ENCODE peak calls at places on chromosomes 11 and 22, in ten cellular contexts. V, W, A, H, Z, E, L, N, X and O are unnamed samples.

GRCh38 chr11:69563306-69563705 is 77.7 kb upstream of the CCND1 start:
- DNase-seq in W (no peak), V (no peak), L (no peak), X (no peak), E (no peak), A (no peak), N (no peak), H (no peak), Z (no peak), O (no peak)

GRCh38 chr22:31130873-31131272 is 8.1 kb downstream of the INPP5J start:
- DNase-seq in A (no peak), Z (peak; percentile 75), L (no peak), X (no peak), W (peak; percentile 67), E (no peak), N (no peak), V (no peak), H (no peak), O (no peak)

GRCh38 chr11:128871165-128871564 is 4.1 kb upstream of the KCNJ1 start:
- DNase-seq in W (no peak), A (no peak), E (no peak), H (no peak), N (no peak), X (no peak), Z (no peak), V (no peak), L (no peak), O (no peak)

GRCh38 chr11:80898910-80899309 is 1458.1 kb upstream of the TENM4 start:
- DNase-seq in X (no peak), N (no peak), E (no peak), A (no peak), W (no peak), V (no peak), L (no peak), H (no peak), Z (no peak), O (no peak)

GRCh38 chr11:113856966-113857759 is 18.2 kb downstream of the USP28 start:
- DNase-seq in X (no peak), L (no peak), V (no peak), A (no peak), W (no peak), E (no peak), N (no peak), Z (no peak), H (no peak), O (no peak)

GRCh38 chr22:32625985-32626384 is 151.4 kb downstream of the FBXO7 start:
- DNase-seq in W (peak; percentile 37), N (peak; percentile 74), E (no peak), V (no peak), A (no peak), L (peak; percentile 45), H (no peak), Z (no peak), X (no peak), O (no peak)

GRCh38 chr11:65186701-65187100 is 5.0 kb downstream of the CAPN1 start:
- DNase-seq in V (no peak), L (no peak), E (no peak), A (no peak), Z (no peak), N (no peak), H (no peak), X (no peak), W (no peak), O (no peak)

GRCh38 chr11:105612766-105613165 is 2.9 kb downstream of the GRIA4 start:
- DNase-seq in A (no peak), Z (no peak), E (no peak), H (no peak), L (no peak), N (no peak), X (no peak), V (no peak), W (no peak), O (no peak)

GRCh38 chr11:96112192-96113099 is 188.5 kb upstream of the MTMR2 start:
- DNase-seq in X (no peak), A (peak; percentile 50), V (peak; percentile 65), L (peak; percentile 60), H (no peak), W (no peak), E (no peak), N (peak; percentile 36), Z (no peak), O (no peak)

GRCh38 chr11:96116341-96116740 is 192.4 kb upstream of the MTMR2 start:
- DNase-seq in A (no peak), X (no peak), Z (no peak), W (no peak), H (no peak), L (no peak), E (no peak), N (no peak), V (no peak), O (no peak)

GRCh38 chr11:96113100-96113710 is 189.3 kb upstream of the MTMR2 start:
- DNase-seq in W (no peak), Z (no peak), E (no peak), X (no peak), V (peak; percentile 73), L (peak; percentile 84), N (peak; percentile 82), A (peak; percentile 84), H (no peak), O (no peak)

GRCh38 chr11:96111308-96111707 is 187.4 kb upstream of the MTMR2 start:
- DNase-seq in E (no peak), A (no peak), H (no peak), Z (no peak), V (no peak), W (no peak), X (no peak), N (no peak), L (no peak), O (no peak)

DNA sequence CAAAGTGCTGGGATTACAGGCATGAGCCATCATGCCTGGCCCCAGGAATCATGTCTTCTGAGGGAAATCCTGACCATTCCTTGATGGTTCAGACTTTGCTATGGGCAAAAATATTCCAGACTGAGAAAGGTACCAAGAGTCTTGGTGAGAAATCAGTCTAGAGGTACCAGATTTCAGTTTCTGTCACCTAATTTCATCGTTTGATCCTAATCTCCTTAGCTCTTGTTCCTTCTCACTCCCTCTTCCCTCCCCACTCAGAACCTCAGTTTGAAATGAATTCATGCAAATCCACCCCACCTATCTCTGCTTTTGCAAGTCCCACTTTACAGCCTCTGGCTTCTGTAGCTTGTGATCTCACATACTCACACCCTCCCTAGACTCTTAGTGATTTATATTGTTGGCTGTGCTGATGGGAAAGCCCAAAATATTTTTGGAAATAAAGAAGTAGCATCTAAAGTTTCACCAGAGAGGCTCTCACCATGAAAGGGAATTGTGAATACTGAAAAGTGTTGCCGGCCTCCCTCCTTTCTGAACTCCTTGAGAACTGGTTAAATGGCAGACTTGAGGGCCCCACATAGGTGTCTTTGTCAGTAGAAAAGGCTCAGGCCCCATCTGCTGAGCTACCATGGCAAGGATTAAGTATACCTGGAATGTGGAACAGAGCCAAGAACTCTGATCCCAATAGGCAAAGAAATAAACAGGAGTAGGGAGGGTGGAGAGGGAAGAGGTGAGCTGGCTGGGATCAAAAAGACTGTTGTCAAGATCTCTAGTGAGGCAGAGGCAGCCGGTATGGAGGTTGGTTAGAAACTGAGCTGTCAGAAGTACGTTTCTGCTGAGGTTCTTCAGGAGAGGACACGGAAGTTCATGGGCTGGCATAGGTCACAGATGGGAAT is 190.5 kb upstream of the MTMR2 start:
- DNase-seq in H (peak; percentile 40), E (no peak), W (no peak), L (no peak), N (no peak), V (no peak), A (no peak), X (no peak), Z (no peak), O (peak; percentile 53)
- H3K4me3 ChIP-seq in H (no peak overlapping the region), E (no peak overlapping the region), W (no peak overlapping the region), L (no peak overlapping the region), N (no peak overlapping the region), V (no peak overlapping the region), A (no peak overlapping the region), X (no peak overlapping the region), Z (no peak overlapping the region), O (no peak overlapping the region)

GRCh38 chr22:39559456-39560105 is 11.0 kb upstream of the CACNA1I start:
- DNase-seq in E (no peak), N (no peak), A (no peak), L (peak; percentile 50), X (no peak), W (no peak), H (no peak), Z (no peak), V (no peak), O (peak; percentile 64)

GRCh38 chr22:39556970-39557811 is 13.4 kb upstream of the CACNA1I start:
- DNase-seq in E (no peak), Z (no peak), H (no peak), L (peak; percentile 36), X (peak; percentile 16), A (no peak), V (peak; percentile 22), N (peak; percentile 18), W (no peak), O (peak; percentile 44)

GRCh38 chr22:39560127-39560526 is 10.4 kb upstream of the CACNA1I start:
- DNase-seq in W (no peak), V (no peak), X (no peak), L (peak; percentile 16), Z (no peak), N (no peak), A (no peak), H (no peak), E (no peak), O (no peak)

GRCh38 chr22:39558950-39559349 is 11.6 kb upstream of the CACNA1I start:
- DNase-seq in L (no peak), H (no peak), X (no peak), E (no peak), A (no peak), V (no peak), N (no peak), W (no peak), Z (no peak), O (no peak)

DNA sequence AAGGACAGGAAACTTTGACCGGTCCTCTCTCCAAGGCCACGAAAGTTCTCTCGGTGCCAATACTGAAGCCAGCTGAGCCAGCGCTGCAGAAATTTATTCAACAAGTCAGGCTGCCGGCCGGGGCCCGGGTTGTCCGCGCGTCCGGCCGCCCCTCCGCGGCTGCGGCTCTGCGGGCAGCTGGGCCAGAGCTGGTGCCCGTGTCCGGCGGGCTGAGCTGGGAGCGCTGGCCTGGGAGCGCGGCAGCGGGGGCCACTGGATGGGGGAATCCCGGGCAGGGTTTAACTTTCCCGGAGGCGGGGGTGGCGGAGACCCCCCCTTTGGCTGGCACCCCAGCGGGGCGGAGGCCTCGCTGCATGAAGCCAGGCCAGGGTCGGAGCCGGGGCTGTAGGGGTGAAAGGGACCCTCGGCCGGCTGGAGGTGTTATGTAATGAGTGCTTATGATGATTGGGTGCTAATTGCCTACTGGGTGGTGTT is 12.3 kb upstream of the CACNA1I start:
- DNase-seq in W (no peak), N (no peak), X (no peak), L (peak; percentile 30), E (no peak), H (no peak), V (no peak), Z (no peak), A (no peak), O (no peak)
- H3K4me3 ChIP-seq in W (no peak overlapping the region), N (no peak overlapping the region), X (no peak overlapping the region), L (no peak overlapping the region), E (no peak overlapping the region), H (no peak overlapping the region), V (no peak overlapping the region), Z (no peak overlapping the region), A (no peak overlapping the region), O (no peak overlapping the region)

GRCh38 chr11:125890447-125891100 is 3.1 kb downstream of the HYLS1 start:
- DNase-seq in X (no peak), Z (no peak), A (no peak), W (no peak), H (no peak), N (no peak), V (no peak), L (peak; percentile 12), E (no peak), O (no peak)

GRCh38 chr11:125892071-125892470 is 4.6 kb downstream of the HYLS1 start:
- DNase-seq in L (peak; percentile 65), Z (no peak), A (peak; percentile 39), N (peak; percentile 26), X (no peak), H (peak; percentile 44), V (no peak), W (no peak), E (no peak), O (no peak)

GRCh38 chr11:125887373-125888324 is at the start of gene HYLS1:
- DNase-seq in W (peak; percentile 95), X (peak; percentile 87), A (peak; percentile 99), H (peak; percentile 97), L (peak; percentile 98), N (peak; percentile 97), Z (peak; percentile 96), V (peak; percentile 99), E (peak; percentile 98), O (peak; percentile 91)

GRCh38 chr11:125883375-125883774 is 4.1 kb upstream of the HYLS1 start:
- DNase-seq in Z (no peak), X (no peak), W (no peak), V (no peak), H (no peak), E (no peak), L (no peak), N (no peak), A (no peak), O (no peak)

GRCh38 chr11:125886997-125887372 is 483 bp upstream of the HYLS1 start:
- DNase-seq in H (peak; percentile 66), L (peak; percentile 72), X (no peak), E (peak; percentile 83), A (no peak), Z (peak; percentile 24), N (no peak), W (peak; percentile 42), V (peak; percentile 32), O (no peak)
- H3K4me3 ChIP-seq in H (peak overlapping the region; percentile 90), L (peak overlapping the region; percentile 79), X (peak overlapping the region; percentile 81), E (no peak overlapping the region), A (peak overlapping the region; percentile 63), Z (no peak overlapping the region), N (peak overlapping the region; percentile 34), W (peak overlapping the region; percentile 79), V (peak overlapping the region; percentile 98), O (peak overlapping the region; percentile 53)

GRCh38 chr22:43236401-43237166 is 49.6 kb upstream of the TTLL12 start:
- DNase-seq in V (no peak), L (no peak), X (no peak), H (no peak), N (no peak), E (no peak), Z (peak; percentile 57), W (peak; percentile 84), A (no peak), O (no peak)
- H3K4me3 ChIP-seq in V (no peak overlapping the region), L (no peak overlapping the region), X (no peak overlapping the region), H (no peak overlapping the region), N (no peak overlapping the region), E (no peak overlapping the region), Z (no peak overlapping the region), W (no peak overlapping the region), A (no peak overlapping the region), O (no peak overlapping the region)